ENCODE peak calls at places on chromosomes 1 and 21, in ten cellular contexts. One of them, this sample, is unnamed.

GRCh38 chr21:41852929-41853320 is 26.2 kb downstream of the PRDM15 start:
- DNase-seq in activated CD8-positive, alpha-beta memory T cell treated with anti-CD3 and anti-CD28 coated beads for 4 hours: no peak
- DNase-seq in naive thymus-derived CD8-positive, alpha-beta T cell: no peak
- DNase-seq in HAP-1: no peak
- DNase-seq in colonic mucosa: no peak
- DNase-seq in stimulated activated naive CD8-positive, alpha-beta T cell treated with anti-CD3 and anti-CD28 coated beads, Interleukin-15, Interleukin-2, amounts not matched to agents 100 U/mL and 50 U/mL, for 24 hours: no peak
- DNase-seq in activated T-cell treated with anti-CD3 and anti-CD28 coated beads, Interleukin-2, amount 50 U/mL, for 4 hours: no peak
- DNase-seq in kidney epithelial cell: no peak
- DNase-seq in H54: no peak
- DNase-seq in T-helper 2 cell: no peak
- DNase-seq in this sample: no peak

GRCh38 chr1:48105167-48105566 is 108.0 kb upstream of the TRABD2B start:
- DNase-seq in activated CD8-positive, alpha-beta memory T cell treated with anti-CD3 and anti-CD28 coated beads for 4 hours: no peak
- DNase-seq in naive thymus-derived CD8-positive, alpha-beta T cell: no peak
- DNase-seq in HAP-1: no peak
- DNase-seq in colonic mucosa: no peak
- DNase-seq in stimulated activated naive CD8-positive, alpha-beta T cell treated with anti-CD3 and anti-CD28 coated beads, Interleukin-15, Interleukin-2, amounts not matched to agents 100 U/mL and 50 U/mL, for 24 hours: no peak
- DNase-seq in activated T-cell treated with anti-CD3 and anti-CD28 coated beads, Interleukin-2, amount 50 U/mL, for 4 hours: no peak
- DNase-seq in kidney epithelial cell: no peak
- DNase-seq in H54: no peak
- DNase-seq in T-helper 2 cell: no peak
- DNase-seq in this sample: no peak

GRCh38 chr1:103250441-103250861 is 142.1 kb upstream of the COL11A1 start:
- DNase-seq in activated CD8-positive, alpha-beta memory T cell treated with anti-CD3 and anti-CD28 coated beads for 4 hours: no peak
- DNase-seq in naive thymus-derived CD8-positive, alpha-beta T cell: no peak
- DNase-seq in HAP-1: no peak
- DNase-seq in colonic mucosa: no peak
- DNase-seq in stimulated activated naive CD8-positive, alpha-beta T cell treated with anti-CD3 and anti-CD28 coated beads, Interleukin-15, Interleukin-2, amounts not matched to agents 100 U/mL and 50 U/mL, for 24 hours: no peak
- DNase-seq in activated T-cell treated with anti-CD3 and anti-CD28 coated beads, Interleukin-2, amount 50 U/mL, for 4 hours: no peak
- DNase-seq in kidney epithelial cell: no peak
- DNase-seq in H54: peak; percentile 6
- DNase-seq in T-helper 2 cell: no peak
- DNase-seq in this sample: no peak

GRCh38 chr1:23122023-23122738 is 46.5 kb downstream of the LUZP1 start:
- DNase-seq in activated CD8-positive, alpha-beta memory T cell treated with anti-CD3 and anti-CD28 coated beads for 4 hours: no peak
- DNase-seq in naive thymus-derived CD8-positive, alpha-beta T cell: no peak
- DNase-seq in HAP-1: peak; percentile 16
- DNase-seq in colonic mucosa: peak; percentile 70
- DNase-seq in stimulated activated naive CD8-positive, alpha-beta T cell treated with anti-CD3 and anti-CD28 coated beads, Interleukin-15, Interleukin-2, amounts not matched to agents 100 U/mL and 50 U/mL, for 24 hours: no peak
- DNase-seq in activated T-cell treated with anti-CD3 and anti-CD28 coated beads, Interleukin-2, amount 50 U/mL, for 4 hours: no peak
- DNase-seq in kidney epithelial cell: no peak
- DNase-seq in H54: no peak
- DNase-seq in T-helper 2 cell: no peak
- DNase-seq in this sample: no peak

GRCh38 chr1:43858324-43858723 is 75.3 kb upstream of the ARTN start:
- DNase-seq in activated CD8-positive, alpha-beta memory T cell treated with anti-CD3 and anti-CD28 coated beads for 4 hours: no peak
- DNase-seq in naive thymus-derived CD8-positive, alpha-beta T cell: no peak
- DNase-seq in HAP-1: peak; percentile 23
- DNase-seq in colonic mucosa: no peak
- DNase-seq in stimulated activated naive CD8-positive, alpha-beta T cell treated with anti-CD3 and anti-CD28 coated beads, Interleukin-15, Interleukin-2, amounts not matched to agents 100 U/mL and 50 U/mL, for 24 hours: no peak
- DNase-seq in activated T-cell treated with anti-CD3 and anti-CD28 coated beads, Interleukin-2, amount 50 U/mL, for 4 hours: no peak
- DNase-seq in kidney epithelial cell: peak; percentile 84
- DNase-seq in H54: peak; percentile 84
- DNase-seq in T-helper 2 cell: no peak
- DNase-seq in this sample: peak; percentile 49

GRCh38 chr1:226688056-226688748 is 50.9 kb downstream of the ITPKB start:
- DNase-seq in activated CD8-positive, alpha-beta memory T cell treated with anti-CD3 and anti-CD28 coated beads for 4 hours: no peak
- DNase-seq in naive thymus-derived CD8-positive, alpha-beta T cell: no peak
- DNase-seq in HAP-1: no peak
- DNase-seq in colonic mucosa: no peak
- DNase-seq in stimulated activated naive CD8-positive, alpha-beta T cell treated with anti-CD3 and anti-CD28 coated beads, Interleukin-15, Interleukin-2, amounts not matched to agents 100 U/mL and 50 U/mL, for 24 hours: no peak
- DNase-seq in activated T-cell treated with anti-CD3 and anti-CD28 coated beads, Interleukin-2, amount 50 U/mL, for 4 hours: no peak
- DNase-seq in kidney epithelial cell: no peak
- DNase-seq in H54: no peak
- DNase-seq in T-helper 2 cell: no peak
- DNase-seq in this sample: peak; percentile 86

GRCh38 chr1:181396171-181396670 is 87.1 kb upstream of the CACNA1E start:
- DNase-seq in activated CD8-positive, alpha-beta memory T cell treated with anti-CD3 and anti-CD28 coated beads for 4 hours: no peak
- DNase-seq in naive thymus-derived CD8-positive, alpha-beta T cell: peak; percentile 39
- DNase-seq in HAP-1: no peak
- DNase-seq in colonic mucosa: no peak
- DNase-seq in stimulated activated naive CD8-positive, alpha-beta T cell treated with anti-CD3 and anti-CD28 coated beads, Interleukin-15, Interleukin-2, amounts not matched to agents 100 U/mL and 50 U/mL, for 24 hours: peak; percentile 33
- DNase-seq in activated T-cell treated with anti-CD3 and anti-CD28 coated beads, Interleukin-2, amount 50 U/mL, for 4 hours: peak; percentile 31
- DNase-seq in kidney epithelial cell: no peak
- DNase-seq in H54: no peak
- DNase-seq in T-helper 2 cell: peak; percentile 81
- DNase-seq in this sample: no peak

GRCh38 chr1:107739651-107740050 is 225.3 kb downstream of the VAV3 start:
- DNase-seq in activated CD8-positive, alpha-beta memory T cell treated with anti-CD3 and anti-CD28 coated beads for 4 hours: no peak
- DNase-seq in naive thymus-derived CD8-positive, alpha-beta T cell: no peak
- DNase-seq in HAP-1: no peak
- DNase-seq in colonic mucosa: no peak
- DNase-seq in stimulated activated naive CD8-positive, alpha-beta T cell treated with anti-CD3 and anti-CD28 coated beads, Interleukin-15, Interleukin-2, amounts not matched to agents 100 U/mL and 50 U/mL, for 24 hours: no peak
- DNase-seq in activated T-cell treated with anti-CD3 and anti-CD28 coated beads, Interleukin-2, amount 50 U/mL, for 4 hours: no peak
- DNase-seq in kidney epithelial cell: no peak
- DNase-seq in H54: no peak
- DNase-seq in T-helper 2 cell: no peak
- DNase-seq in this sample: no peak

GRCh38 chr1:190046231-190046630 is 431.4 kb downstream of the BRINP3 start:
- DNase-seq in activated CD8-positive, alpha-beta memory T cell treated with anti-CD3 and anti-CD28 coated beads for 4 hours: no peak
- DNase-seq in naive thymus-derived CD8-positive, alpha-beta T cell: no peak
- DNase-seq in HAP-1: no peak
- DNase-seq in colonic mucosa: no peak
- DNase-seq in stimulated activated naive CD8-positive, alpha-beta T cell treated with anti-CD3 and anti-CD28 coated beads, Interleukin-15, Interleukin-2, amounts not matched to agents 100 U/mL and 50 U/mL, for 24 hours: no peak
- DNase-seq in activated T-cell treated with anti-CD3 and anti-CD28 coated beads, Interleukin-2, amount 50 U/mL, for 4 hours: no peak
- DNase-seq in kidney epithelial cell: no peak
- DNase-seq in H54: no peak
- DNase-seq in T-helper 2 cell: no peak
- DNase-seq in this sample: no peak

GRCh38 chr21:34129971-34130597 is 56.7 kb downstream of the MRPS6 start:
- DNase-seq in activated CD8-positive, alpha-beta memory T cell treated with anti-CD3 and anti-CD28 coated beads for 4 hours: no peak
- DNase-seq in naive thymus-derived CD8-positive, alpha-beta T cell: no peak
- DNase-seq in HAP-1: peak; percentile 54
- DNase-seq in colonic mucosa: no peak
- DNase-seq in stimulated activated naive CD8-positive, alpha-beta T cell treated with anti-CD3 and anti-CD28 coated beads, Interleukin-15, Interleukin-2, amounts not matched to agents 100 U/mL and 50 U/mL, for 24 hours: peak; percentile 23
- DNase-seq in activated T-cell treated with anti-CD3 and anti-CD28 coated beads, Interleukin-2, amount 50 U/mL, for 4 hours: peak; percentile 11
- DNase-seq in kidney epithelial cell: no peak
- DNase-seq in H54: no peak
- DNase-seq in T-helper 2 cell: peak; percentile 63
- DNase-seq in this sample: no peak

GRCh38 chr1:231240531-231240882 is 505 bp upstream of the GNPAT start:
- DNase-seq in activated CD8-positive, alpha-beta memory T cell treated with anti-CD3 and anti-CD28 coated beads for 4 hours: no peak
- DNase-seq in naive thymus-derived CD8-positive, alpha-beta T cell: no peak
- DNase-seq in HAP-1: peak; percentile 21
- DNase-seq in colonic mucosa: no peak
- DNase-seq in stimulated activated naive CD8-positive, alpha-beta T cell treated with anti-CD3 and anti-CD28 coated beads, Interleukin-15, Interleukin-2, amounts not matched to agents 100 U/mL and 50 U/mL, for 24 hours: no peak
- DNase-seq in activated T-cell treated with anti-CD3 and anti-CD28 coated beads, Interleukin-2, amount 50 U/mL, for 4 hours: no peak
- DNase-seq in kidney epithelial cell: no peak
- DNase-seq in H54: no peak
- DNase-seq in T-helper 2 cell: peak; percentile 20
- DNase-seq in this sample: no peak

GRCh38 chr1:235986869-235987268 is 78.0 kb downstream of the NID1 start:
- DNase-seq in activated CD8-positive, alpha-beta memory T cell treated with anti-CD3 and anti-CD28 coated beads for 4 hours: no peak
- DNase-seq in naive thymus-derived CD8-positive, alpha-beta T cell: no peak
- DNase-seq in HAP-1: no peak
- DNase-seq in colonic mucosa: no peak
- DNase-seq in stimulated activated naive CD8-positive, alpha-beta T cell treated with anti-CD3 and anti-CD28 coated beads, Interleukin-15, Interleukin-2, amounts not matched to agents 100 U/mL and 50 U/mL, for 24 hours: no peak
- DNase-seq in activated T-cell treated with anti-CD3 and anti-CD28 coated beads, Interleukin-2, amount 50 U/mL, for 4 hours: no peak
- DNase-seq in kidney epithelial cell: no peak
- DNase-seq in H54: no peak
- DNase-seq in T-helper 2 cell: no peak
- DNase-seq in this sample: no peak

GRCh38 chr1:14672030-14672429 is 73.5 kb downstream of the KAZN start:
- DNase-seq in activated CD8-positive, alpha-beta memory T cell treated with anti-CD3 and anti-CD28 coated beads for 4 hours: no peak
- DNase-seq in naive thymus-derived CD8-positive, alpha-beta T cell: no peak
- DNase-seq in HAP-1: no peak
- DNase-seq in colonic mucosa: no peak
- DNase-seq in stimulated activated naive CD8-positive, alpha-beta T cell treated with anti-CD3 and anti-CD28 coated beads, Interleukin-15, Interleukin-2, amounts not matched to agents 100 U/mL and 50 U/mL, for 24 hours: no peak
- DNase-seq in activated T-cell treated with anti-CD3 and anti-CD28 coated beads, Interleukin-2, amount 50 U/mL, for 4 hours: no peak
- DNase-seq in kidney epithelial cell: no peak
- DNase-seq in H54: no peak
- DNase-seq in T-helper 2 cell: no peak
- DNase-seq in this sample: no peak

GRCh38 chr1:216600730-216601426 is 122.4 kb downstream of the ESRRG start:
- DNase-seq in activated CD8-positive, alpha-beta memory T cell treated with anti-CD3 and anti-CD28 coated beads for 4 hours: no peak
- DNase-seq in naive thymus-derived CD8-positive, alpha-beta T cell: no peak
- DNase-seq in HAP-1: no peak
- DNase-seq in colonic mucosa: peak; percentile 85
- DNase-seq in stimulated activated naive CD8-positive, alpha-beta T cell treated with anti-CD3 and anti-CD28 coated beads, Interleukin-15, Interleukin-2, amounts not matched to agents 100 U/mL and 50 U/mL, for 24 hours: no peak
- DNase-seq in activated T-cell treated with anti-CD3 and anti-CD28 coated beads, Interleukin-2, amount 50 U/mL, for 4 hours: no peak
- DNase-seq in kidney epithelial cell: no peak
- DNase-seq in H54: peak; percentile 71
- DNase-seq in T-helper 2 cell: peak; percentile 20
- DNase-seq in this sample: peak; percentile 86

GRCh38 chr1:196538473-196538872 is 69.8 kb downstream of the KCNT2 start:
- DNase-seq in activated CD8-positive, alpha-beta memory T cell treated with anti-CD3 and anti-CD28 coated beads for 4 hours: no peak
- DNase-seq in naive thymus-derived CD8-positive, alpha-beta T cell: no peak
- DNase-seq in HAP-1: no peak
- DNase-seq in colonic mucosa: no peak
- DNase-seq in stimulated activated naive CD8-positive, alpha-beta T cell treated with anti-CD3 and anti-CD28 coated beads, Interleukin-15, Interleukin-2, amounts not matched to agents 100 U/mL and 50 U/mL, for 24 hours: no peak
- DNase-seq in activated T-cell treated with anti-CD3 and anti-CD28 coated beads, Interleukin-2, amount 50 U/mL, for 4 hours: no peak
- DNase-seq in kidney epithelial cell: no peak
- DNase-seq in H54: no peak
- DNase-seq in T-helper 2 cell: peak; percentile 4
- DNase-seq in this sample: no peak

GRCh38 chr1:241424480-241424971 is 67.5 kb upstream of the RGS7 start:
- DNase-seq in activated CD8-positive, alpha-beta memory T cell treated with anti-CD3 and anti-CD28 coated beads for 4 hours: no peak
- DNase-seq in naive thymus-derived CD8-positive, alpha-beta T cell: no peak
- DNase-seq in HAP-1: no peak
- DNase-seq in colonic mucosa: no peak
- DNase-seq in stimulated activated naive CD8-positive, alpha-beta T cell treated with anti-CD3 and anti-CD28 coated beads, Interleukin-15, Interleukin-2, amounts not matched to agents 100 U/mL and 50 U/mL, for 24 hours: no peak
- DNase-seq in activated T-cell treated with anti-CD3 and anti-CD28 coated beads, Interleukin-2, amount 50 U/mL, for 4 hours: no peak
- DNase-seq in kidney epithelial cell: no peak
- DNase-seq in H54: no peak
- DNase-seq in T-helper 2 cell: no peak
- DNase-seq in this sample: no peak

GRCh38 chr1:55559111-55559510 is 343.9 kb upstream of the USP24 start:
- DNase-seq in activated CD8-positive, alpha-beta memory T cell treated with anti-CD3 and anti-CD28 coated beads for 4 hours: no peak
- DNase-seq in naive thymus-derived CD8-positive, alpha-beta T cell: no peak
- DNase-seq in HAP-1: no peak
- DNase-seq in colonic mucosa: no peak
- DNase-seq in stimulated activated naive CD8-positive, alpha-beta T cell treated with anti-CD3 and anti-CD28 coated beads, Interleukin-15, Interleukin-2, amounts not matched to agents 100 U/mL and 50 U/mL, for 24 hours: no peak
- DNase-seq in activated T-cell treated with anti-CD3 and anti-CD28 coated beads, Interleukin-2, amount 50 U/mL, for 4 hours: no peak
- DNase-seq in kidney epithelial cell: no peak
- DNase-seq in H54: no peak
- DNase-seq in T-helper 2 cell: no peak
- DNase-seq in this sample: no peak

GRCh38 chr1:11648732-11649158 is 5.5 kb downstream of the FBXO2 start:
- DNase-seq in activated CD8-positive, alpha-beta memory T cell treated with anti-CD3 and anti-CD28 coated beads for 4 hours: peak; percentile 8
- DNase-seq in naive thymus-derived CD8-positive, alpha-beta T cell: peak; percentile 58
- DNase-seq in HAP-1: peak; percentile 66
- DNase-seq in colonic mucosa: peak; percentile 54
- DNase-seq in stimulated activated naive CD8-positive, alpha-beta T cell treated with anti-CD3 and anti-CD28 coated beads, Interleukin-15, Interleukin-2, amounts not matched to agents 100 U/mL and 50 U/mL, for 24 hours: peak; percentile 55
- DNase-seq in activated T-cell treated with anti-CD3 and anti-CD28 coated beads, Interleukin-2, amount 50 U/mL, for 4 hours: no peak
- DNase-seq in kidney epithelial cell: no peak
- DNase-seq in H54: no peak
- DNase-seq in T-helper 2 cell: no peak
- DNase-seq in this sample: peak; percentile 33

GRCh38 chr1:145757420-145757819 is 38.1 kb downstream of the CD160 start:
- DNase-seq in activated CD8-positive, alpha-beta memory T cell treated with anti-CD3 and anti-CD28 coated beads for 4 hours: no peak
- DNase-seq in naive thymus-derived CD8-positive, alpha-beta T cell: no peak
- DNase-seq in HAP-1: no peak
- DNase-seq in colonic mucosa: no peak
- DNase-seq in stimulated activated naive CD8-positive, alpha-beta T cell treated with anti-CD3 and anti-CD28 coated beads, Interleukin-15, Interleukin-2, amounts not matched to agents 100 U/mL and 50 U/mL, for 24 hours: no peak
- DNase-seq in activated T-cell treated with anti-CD3 and anti-CD28 coated beads, Interleukin-2, amount 50 U/mL, for 4 hours: no peak
- DNase-seq in kidney epithelial cell: no peak
- DNase-seq in H54: no peak
- DNase-seq in T-helper 2 cell: no peak
- DNase-seq in this sample: no peak

GRCh38 chr21:29190920-29191319 is 60.5 kb downstream of the MAP3K7CL start:
- DNase-seq in activated CD8-positive, alpha-beta memory T cell treated with anti-CD3 and anti-CD28 coated beads for 4 hours: no peak
- DNase-seq in naive thymus-derived CD8-positive, alpha-beta T cell: no peak
- DNase-seq in HAP-1: no peak
- DNase-seq in colonic mucosa: no peak
- DNase-seq in stimulated activated naive CD8-positive, alpha-beta T cell treated with anti-CD3 and anti-CD28 coated beads, Interleukin-15, Interleukin-2, amounts not matched to agents 100 U/mL and 50 U/mL, for 24 hours: peak; percentile 27
- DNase-seq in activated T-cell treated with anti-CD3 and anti-CD28 coated beads, Interleukin-2, amount 50 U/mL, for 4 hours: no peak
- DNase-seq in kidney epithelial cell: no peak
- DNase-seq in H54: no peak
- DNase-seq in T-helper 2 cell: no peak
- DNase-seq in this sample: no peak

GRCh38 chr1:61851849-61852692 is 109.8 kb downstream of the PATJ start:
- DNase-seq in activated CD8-positive, alpha-beta memory T cell treated with anti-CD3 and anti-CD28 coated beads for 4 hours: no peak
- DNase-seq in naive thymus-derived CD8-positive, alpha-beta T cell: peak; percentile 16
- DNase-seq in HAP-1: peak; percentile 31
- DNase-seq in colonic mucosa: no peak
- DNase-seq in stimulated activated naive CD8-positive, alpha-beta T cell treated with anti-CD3 and anti-CD28 coated beads, Interleukin-15, Interleukin-2, amounts not matched to agents 100 U/mL and 50 U/mL, for 24 hours: no peak
- DNase-seq in activated T-cell treated with anti-CD3 and anti-CD28 coated beads, Interleukin-2, amount 50 U/mL, for 4 hours: no peak
- DNase-seq in kidney epithelial cell: peak; percentile 16
- DNase-seq in H54: peak; percentile 10
- DNase-seq in T-helper 2 cell: peak; percentile 50
- DNase-seq in this sample: no peak

GRCh38 chr1:94411217-94411616 is 7.0 kb upstream of the ABCD3 start:
- DNase-seq in activated CD8-positive, alpha-beta memory T cell treated with anti-CD3 and anti-CD28 coated beads for 4 hours: no peak
- DNase-seq in naive thymus-derived CD8-positive, alpha-beta T cell: no peak
- DNase-seq in HAP-1: no peak
- DNase-seq in colonic mucosa: no peak
- DNase-seq in stimulated activated naive CD8-positive, alpha-beta T cell treated with anti-CD3 and anti-CD28 coated beads, Interleukin-15, Interleukin-2, amounts not matched to agents 100 U/mL and 50 U/mL, for 24 hours: no peak
- DNase-seq in activated T-cell treated with anti-CD3 and anti-CD28 coated beads, Interleukin-2, amount 50 U/mL, for 4 hours: no peak
- DNase-seq in kidney epithelial cell: no peak
- DNase-seq in H54: no peak
- DNase-seq in T-helper 2 cell: peak; percentile 5
- DNase-seq in this sample: no peak

GRCh38 chr1:70675737-70676156 is 264.7 kb downstream of the CTH start:
- DNase-seq in activated CD8-positive, alpha-beta memory T cell treated with anti-CD3 and anti-CD28 coated beads for 4 hours: no peak
- DNase-seq in naive thymus-derived CD8-positive, alpha-beta T cell: no peak
- DNase-seq in HAP-1: no peak
- DNase-seq in colonic mucosa: no peak
- DNase-seq in stimulated activated naive CD8-positive, alpha-beta T cell treated with anti-CD3 and anti-CD28 coated beads, Interleukin-15, Interleukin-2, amounts not matched to agents 100 U/mL and 50 U/mL, for 24 hours: peak; percentile 3
- DNase-seq in activated T-cell treated with anti-CD3 and anti-CD28 coated beads, Interleukin-2, amount 50 U/mL, for 4 hours: no peak
- DNase-seq in kidney epithelial cell: no peak
- DNase-seq in H54: no peak
- DNase-seq in T-helper 2 cell: peak; percentile 31
- DNase-seq in this sample: no peak

GRCh38 chr1:156673387-156674121 is 3.7 kb downstream of the NES start:
- DNase-seq in activated CD8-positive, alpha-beta memory T cell treated with anti-CD3 and anti-CD28 coated beads for 4 hours: no peak
- DNase-seq in naive thymus-derived CD8-positive, alpha-beta T cell: no peak
- DNase-seq in HAP-1: peak; percentile 96
- DNase-seq in colonic mucosa: no peak
- DNase-seq in stimulated activated naive CD8-positive, alpha-beta T cell treated with anti-CD3 and anti-CD28 coated beads, Interleukin-15, Interleukin-2, amounts not matched to agents 100 U/mL and 50 U/mL, for 24 hours: no peak
- DNase-seq in activated T-cell treated with anti-CD3 and anti-CD28 coated beads, Interleukin-2, amount 50 U/mL, for 4 hours: no peak
- DNase-seq in kidney epithelial cell: no peak
- DNase-seq in H54: no peak
- DNase-seq in T-helper 2 cell: no peak
- DNase-seq in this sample: no peak

GRCh38 chr21:34912022-34912933 is 136.8 kb downstream of the RUNX1 start:
- DNase-seq in activated CD8-positive, alpha-beta memory T cell treated with anti-CD3 and anti-CD28 coated beads for 4 hours: no peak
- DNase-seq in naive thymus-derived CD8-positive, alpha-beta T cell: no peak
- DNase-seq in HAP-1: no peak
- DNase-seq in colonic mucosa: no peak
- DNase-seq in stimulated activated naive CD8-positive, alpha-beta T cell treated with anti-CD3 and anti-CD28 coated beads, Interleukin-15, Interleukin-2, amounts not matched to agents 100 U/mL and 50 U/mL, for 24 hours: no peak
- DNase-seq in activated T-cell treated with anti-CD3 and anti-CD28 coated beads, Interleukin-2, amount 50 U/mL, for 4 hours: no peak
- DNase-seq in kidney epithelial cell: no peak
- DNase-seq in H54: no peak
- DNase-seq in T-helper 2 cell: no peak
- DNase-seq in this sample: no peak

GRCh38 chr1:27416387-27417111 is 24.1 kb downstream of the GPR3 start:
- DNase-seq in activated CD8-positive, alpha-beta memory T cell treated with anti-CD3 and anti-CD28 coated beads for 4 hours: no peak
- DNase-seq in naive thymus-derived CD8-positive, alpha-beta T cell: peak; percentile 43
- DNase-seq in HAP-1: peak; percentile 60
- DNase-seq in colonic mucosa: peak; percentile 56
- DNase-seq in stimulated activated naive CD8-positive, alpha-beta T cell treated with anti-CD3 and anti-CD28 coated beads, Interleukin-15, Interleukin-2, amounts not matched to agents 100 U/mL and 50 U/mL, for 24 hours: peak; percentile 47
- DNase-seq in activated T-cell treated with anti-CD3 and anti-CD28 coated beads, Interleukin-2, amount 50 U/mL, for 4 hours: peak; percentile 44
- DNase-seq in kidney epithelial cell: no peak
- DNase-seq in H54: no peak
- DNase-seq in T-helper 2 cell: peak; percentile 89
- DNase-seq in this sample: no peak

GRCh38 chr1:3415260-3415952 is 39.1 kb upstream of the ARHGEF16 start:
- DNase-seq in activated CD8-positive, alpha-beta memory T cell treated with anti-CD3 and anti-CD28 coated beads for 4 hours: no peak
- DNase-seq in naive thymus-derived CD8-positive, alpha-beta T cell: no peak
- DNase-seq in HAP-1: no peak
- DNase-seq in colonic mucosa: no peak
- DNase-seq in stimulated activated naive CD8-positive, alpha-beta T cell treated with anti-CD3 and anti-CD28 coated beads, Interleukin-15, Interleukin-2, amounts not matched to agents 100 U/mL and 50 U/mL, for 24 hours: no peak
- DNase-seq in activated T-cell treated with anti-CD3 and anti-CD28 coated beads, Interleukin-2, amount 50 U/mL, for 4 hours: no peak
- DNase-seq in kidney epithelial cell: no peak
- DNase-seq in H54: no peak
- DNase-seq in T-helper 2 cell: no peak
- DNase-seq in this sample: no peak

GRCh38 chr1:53825306-53825705 is 12.8 kb downstream of the NDC1 start:
- DNase-seq in activated CD8-positive, alpha-beta memory T cell treated with anti-CD3 and anti-CD28 coated beads for 4 hours: no peak
- DNase-seq in naive thymus-derived CD8-positive, alpha-beta T cell: no peak
- DNase-seq in HAP-1: no peak
- DNase-seq in colonic mucosa: no peak
- DNase-seq in stimulated activated naive CD8-positive, alpha-beta T cell treated with anti-CD3 and anti-CD28 coated beads, Interleukin-15, Interleukin-2, amounts not matched to agents 100 U/mL and 50 U/mL, for 24 hours: no peak
- DNase-seq in activated T-cell treated with anti-CD3 and anti-CD28 coated beads, Interleukin-2, amount 50 U/mL, for 4 hours: no peak
- DNase-seq in kidney epithelial cell: no peak
- DNase-seq in H54: no peak
- DNase-seq in T-helper 2 cell: no peak
- DNase-seq in this sample: no peak

This sample was measured in hypothalamus.